ENCODE peak calls at places on chromosome 13, in five cellular contexts. G is tibial nerve, P is ovary, F is uterus, R is gastrocnemius medialis. H is an unnamed sample. For H3K4me1, the result is how much of the 10 kb centered on the place peaks cover.

GRCh38 chr13:48000559-48001126 is 430 bp downstream of the SUCLA2 start:
- DNase-seq in G (no peak), P (no peak), F (no peak), R (peak), H (no peak)

GRCh38 chr13:86892330-86892729 is 778.8 kb upstream of the SLITRK5 start:
- DNase-seq in G (no peak), P (no peak), F (no peak), R (no peak), H (no peak)

GRCh38 chr13:77386880-77387606 is 60.1 kb upstream of the MYCBP2 start:
- DNase-seq in G (peak), P (no peak), F (no peak), R (peak), H (no peak)

GRCh38 chr13:37747071-37747612 is 122.4 kb downstream of the TRPC4 start:
- DNase-seq in G (no peak), P (no peak), F (no peak), R (no peak), H (no peak)

GRCh38 chr13:68176486-68176885 is 946.4 kb upstream of the PCDH9 start:
- DNase-seq in G (no peak), P (no peak), F (no peak), R (no peak), H (no peak)

GRCh38 chr13:43285891-43286602 is 262.7 kb downstream of the DNAJC15 start:
- DNase-seq in G (no peak), P (no peak), F (no peak), R (peak), H (no peak)

GRCh38 chr13:52652980-52653303 is 306 bp downstream of the SUGT1 start:
- DNase-seq in G (no peak), P (no peak), F (no peak), R (no peak), H (no peak)

GRCh38 chr13:76762731-76763130 is 123.5 kb downstream of the KCTD12 start:
- DNase-seq in G (no peak), P (no peak), F (no peak), R (no peak), H (no peak)

GRCh38 chr13:114203536-114203935 is 24.5 kb downstream of the CFAP97D2 start:
- DNase-seq in G (no peak), P (no peak), F (no peak), R (no peak), H (no peak)

GRCh38 chr13:98576215-98576945 is 527 bp downstream of the STK24 start:
- DNase-seq in G (peak), P (peak), F (peak), R (peak), H (no peak)

GRCh38 chr13:85864963-85865530 is 65.8 kb upstream of the SLITRK6 start:
- DNase-seq in G (no peak), P (no peak), F (no peak), R (no peak), H (no peak)

GRCh38 chr13:48567521-48568331 is 34.8 kb upstream of the RCBTB2 start:
- DNase-seq in G (no peak), P (peak), F (no peak), R (peak), H (no peak)

GRCh38 chr13:80337011-80337688 is 3.8 kb downstream of the SPRY2 start:
- DNase-seq in G (no peak), P (no peak), F (no peak), R (peak), H (no peak)

GRCh38 chr13:80671773-80672172 is 330.8 kb upstream of the SPRY2 start:
- DNase-seq in G (no peak), P (no peak), F (no peak), R (no peak), H (no peak)

GRCh38 chr13:20411638-20412342 is 113.9 kb downstream of the CRYL1 start:
- DNase-seq in G (no peak), P (no peak), F (no peak), R (no peak), H (no peak)

GRCh38 chr13:46983881-46984280 is 87.0 kb upstream of the HTR2A start:
- DNase-seq in G (no peak), P (no peak), F (no peak), R (no peak), H (no peak)

GRCh38 chr13:106619688-106620555 is 52.0 kb upstream of the ARGLU1 start:
- DNase-seq in G (peak), P (peak), F (no peak), R (peak), H (no peak)

GRCh38 chr13:46489586-46490023 is 63.4 kb upstream of the LRCH1 start:
- DNase-seq in G (peak), P (no peak), F (no peak), R (peak), H (no peak)

GRCh38 chr13:106533940-106534843 is 1.3 kb downstream of the EFNB2 start:
- DNase-seq in G (peak), P (peak), F (peak), R (peak), H (no peak)

GRCh38 chr13:23159205-23159586 is 21.6 kb upstream of the SGCG start:
- DNase-seq in G (peak), P (no peak), F (no peak), R (no peak), H (no peak)

GRCh38 chr13:70253834-70254233 is 145.6 kb upstream of the KLHL1 start:
- DNase-seq in G (no peak), P (no peak), F (no peak), R (no peak), H (no peak)

GRCh38 chr13:87777395-87777794 is 106.2 kb downstream of the SLITRK5 start:
- DNase-seq in G (no peak), P (no peak), F (no peak), R (no peak), H (no peak)

GRCh38 chr13:49399801-49400472 is 43.9 kb downstream of the CAB39L start:
- DNase-seq in G (no peak), P (no peak), F (no peak), R (no peak), H (no peak)

GRCh38 chr13:67228909-67229308 is 1.2 kb downstream of the PCDH9 start:
- DNase-seq in G (no peak), P (no peak), F (no peak), R (no peak), H (no peak)

GRCh38 chr13:40148742-40149141 is 493.3 kb downstream of the COG6 start:
- DNase-seq in G (no peak), P (no peak), F (no peak), R (no peak), H (no peak)

GRCh38 chr13:110448230-110448629 is 113.3 kb downstream of the RAB20 start:
- DNase-seq in G (no peak), P (no peak), F (peak), R (no peak), H (no peak)

GRCh38 chr13:24038846-24039330 is 121.6 kb upstream of the SPATA13 start:
- DNase-seq in G (no peak), P (no peak), F (no peak), R (no peak), H (no peak)

GRCh38 chr13:49502954-49503353 is 7.2 kb downstream of the PHF11 start:
- DNase-seq in G (peak), P (no peak), F (peak), R (peak), H (no peak)

GRCh38 chr13:73365681-73366080 is 306.9 kb downstream of the KLF5 start:
- DNase-seq in G (no peak), P (no peak), F (no peak), R (no peak), H (no peak)

GRCh38 chr13:27043013-27043412 is 128.6 kb downstream of the USP12 start:
- DNase-seq in G (peak), P (no peak), F (peak), R (no peak), H (no peak)

GRCh38 chr13:102195566-102196462 is 206.0 kb downstream of the FGF14 start:
- DNase-seq in G (no peak), P (no peak), F (no peak), R (no peak), H (no peak)

GRCh38 chr13:97953376-97953970 is at the start of gene IPO5:
- DNase-seq in G (no peak), P (no peak), F (no peak), R (no peak), H (no peak)

GRCh38 chr13:70107498-70108271 is at the start of gene ATXN8OS:
- DNase-seq in G (no peak), P (no peak), F (no peak), R (no peak), H (no peak)

GRCh38 chr13:79671420-79671819 is 190.5 kb downstream of the NDFIP2 start:
- DNase-seq in G (no peak), P (no peak), F (no peak), R (no peak), H (no peak)

GRCh38 chr13:26531751-26532150 is 25.7 kb upstream of the WASF3 start:
- DNase-seq in G (no peak), P (no peak), F (no peak), R (no peak), H (no peak)

GRCh38 chr13:93286047-93286446 is 59.4 kb downstream of the GPC6 start:
- DNase-seq in G (no peak), P (no peak), F (no peak), R (no peak), H (no peak)

GRCh38 chr13:43666403-43666802 is 120.4 kb downstream of the ENOX1 start:
- DNase-seq in G (no peak), P (no peak), F (no peak), R (no peak), H (no peak)

GRCh38 chr13:49584771-49585182 is 581 bp downstream of the RCBTB1 start:
- DNase-seq in G (no peak), P (no peak), F (no peak), R (no peak), H (no peak)

GRCh38 chr13:32201809-32202208 is 113.4 kb downstream of the ZAR1L start:
- DNase-seq in G (no peak), P (no peak), F (no peak), R (no peak), H (no peak)

GRCh38 chr13:112730157-112730671 is 40.4 kb downstream of the ATP11A start:
- DNase-seq in G (no peak), P (no peak), F (no peak), R (peak), H (no peak)
- H3K4me1 ChIP-seq in G (under half), P (under half), F (under half), R (under half), H (under half)

DNA sequence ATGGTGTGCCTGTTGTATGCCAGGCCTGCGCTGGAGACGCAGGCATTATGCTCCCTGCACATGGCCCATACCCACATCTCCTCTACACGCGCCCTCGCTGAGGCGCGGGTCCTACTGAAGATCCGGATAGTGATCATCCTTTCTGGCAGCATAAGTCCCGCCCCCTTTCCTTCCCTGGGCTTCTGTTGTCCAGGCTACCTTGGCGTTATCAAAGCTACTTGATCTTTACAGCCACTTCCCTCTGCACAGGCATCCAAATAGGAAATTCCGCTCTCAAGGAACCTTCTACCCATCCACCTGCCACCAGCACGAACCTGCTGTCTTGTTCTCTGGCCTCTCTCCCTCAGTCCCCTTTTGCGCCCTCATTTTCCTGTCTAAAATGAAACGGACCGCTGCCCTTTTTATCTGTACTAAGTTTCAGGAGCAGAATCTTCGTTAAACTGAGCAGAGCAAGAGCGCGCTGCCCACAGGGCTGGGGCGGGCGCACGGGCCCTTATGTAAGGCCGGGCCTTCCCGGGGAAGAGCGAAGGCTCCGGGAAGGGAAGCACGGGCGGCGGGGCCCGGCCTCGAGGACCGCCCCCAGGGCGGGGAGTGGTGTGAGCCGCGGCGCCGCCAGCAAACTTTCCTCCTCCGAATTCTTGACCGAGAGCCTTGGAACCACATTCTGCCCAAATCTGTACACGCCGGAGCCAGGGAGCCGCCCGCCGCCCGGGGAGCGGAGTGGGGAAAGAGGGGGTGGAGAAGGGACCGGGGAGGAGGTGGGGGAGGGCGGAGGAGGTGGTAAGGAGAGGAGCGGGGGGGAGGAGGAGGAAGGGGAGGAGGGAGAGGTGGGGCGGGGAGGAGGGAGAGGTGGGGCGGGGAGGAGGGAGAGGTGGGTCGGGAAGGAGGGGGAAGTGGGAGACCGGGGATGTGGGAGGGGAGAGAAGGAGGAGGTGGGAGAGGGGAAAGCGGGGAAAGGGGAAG is 919 bp upstream of the UBE2L5 start:
- DNase-seq in G (peak), P (peak), F (peak), R (peak), H (peak)
- TF ChIP-seq POLR2A in G (peak), P (peak), F (peak), R (peak), H (no peak)

GRCh38 chr13:99600318-99600717 is 99.0 kb downstream of the TM9SF2 start:
- DNase-seq in G (no peak), P (no peak), F (no peak), R (no peak), H (no peak)
- TF ChIP-seq CTCF in G (no peak), P (no peak), F (no peak), R (peak), H (no peak)

GRCh38 chr13:50898338-50898737 is 11.3 kb upstream of the RNASEH2B start:
- DNase-seq in G (no peak), P (no peak), F (no peak), R (no peak), H (no peak)
- H3K4me1 ChIP-seq in G (under half), P (under half), F (under half), R (under half), H (under half)

GRCh38 chr13:41459754-41460111 is 2.4 kb downstream of the RGCC start:
- DNase-seq in G (no peak), P (no peak), F (no peak), R (no peak), H (no peak)

GRCh38 chr13:41457589-41458186 is 338 bp downstream of the RGCC start:
- DNase-seq in G (no peak), P (no peak), F (no peak), R (no peak), H (no peak)

GRCh38 chr13:41458939-41459753 is 1.8 kb downstream of the RGCC start:
- DNase-seq in G (no peak), P (no peak), F (no peak), R (peak), H (peak)

GRCh38 chr13:41456768-41457588 is at the start of gene RGCC:
- DNase-seq in G (peak), P (no peak), F (peak), R (peak), H (peak)

GRCh38 chr13:41458187-41458938 is 1.0 kb downstream of the RGCC start:
- DNase-seq in G (no peak), P (no peak), F (peak), R (no peak), H (peak)
- TF ChIP-seq POLR2A in G (peak), P (no peak), F (no peak), R (no peak), H (no peak)

DNA sequence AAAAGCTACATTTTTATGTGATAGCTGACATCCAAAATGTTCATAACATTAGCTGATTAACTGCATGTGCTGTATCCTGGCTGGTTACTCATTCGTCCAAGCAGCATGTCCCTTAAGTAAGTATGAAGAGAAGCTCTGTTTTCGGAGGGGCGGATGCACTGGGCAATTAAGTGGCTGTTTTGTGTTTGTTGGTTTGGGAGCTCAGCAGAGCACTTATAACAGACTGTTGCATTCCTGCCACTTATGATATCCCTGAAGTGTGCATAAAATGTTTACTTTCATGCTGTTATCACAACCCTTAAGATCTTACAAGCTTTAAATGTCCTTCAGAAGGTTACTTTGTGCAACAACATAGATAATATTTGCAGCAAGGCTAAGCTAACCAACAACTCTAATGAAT is 264.1 kb downstream of the NALCN start:
- DNase-seq in G (no peak), P (no peak), F (no peak), R (no peak), H (no peak)
- TF ChIP-seq CTCF in G (no peak), P (no peak), F (no peak), R (no peak), H (no peak)

DNA sequence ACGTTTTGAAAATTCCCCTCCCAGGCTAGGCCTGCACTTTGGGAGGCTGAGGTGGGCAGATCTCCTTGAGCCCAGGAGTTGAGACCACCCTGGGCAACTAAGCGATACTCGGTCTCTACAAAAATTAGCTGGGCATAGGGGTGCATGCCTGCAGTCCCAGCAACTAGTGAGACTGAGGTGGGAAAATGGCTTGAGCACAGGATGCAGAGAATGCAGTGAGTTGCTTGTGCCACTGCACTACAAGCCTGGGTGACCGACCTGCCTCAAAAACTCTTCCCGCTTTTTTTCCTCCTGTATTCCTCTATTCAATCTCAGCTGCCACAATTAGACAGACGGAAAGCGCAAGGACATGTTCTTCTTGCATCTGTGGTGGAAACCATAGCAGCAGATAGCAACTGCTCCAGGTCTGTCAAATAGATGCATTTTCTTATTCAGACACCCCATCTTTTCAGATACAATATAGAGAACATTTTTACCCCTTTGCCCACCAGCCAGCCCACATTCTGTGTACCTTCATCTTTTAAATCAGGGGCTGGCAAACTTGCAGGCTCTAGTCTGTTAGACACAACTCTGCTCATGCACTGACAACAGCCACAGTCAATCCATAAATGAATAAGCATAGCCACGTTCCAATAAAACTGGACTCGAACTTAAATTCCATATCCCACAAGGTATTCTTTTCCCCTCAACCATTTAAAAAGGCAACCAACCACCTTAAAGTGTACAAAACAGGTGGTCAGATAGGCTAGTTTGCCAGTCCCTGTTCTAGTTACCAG is 4.8 kb downstream of the TPT1 start:
- DNase-seq in G (no peak), P (no peak), F (no peak), R (no peak), H (no peak)
- H3K4me1 ChIP-seq in G (half or more), P (under half), F (under half), R (half or more), H (under half)

DNA sequence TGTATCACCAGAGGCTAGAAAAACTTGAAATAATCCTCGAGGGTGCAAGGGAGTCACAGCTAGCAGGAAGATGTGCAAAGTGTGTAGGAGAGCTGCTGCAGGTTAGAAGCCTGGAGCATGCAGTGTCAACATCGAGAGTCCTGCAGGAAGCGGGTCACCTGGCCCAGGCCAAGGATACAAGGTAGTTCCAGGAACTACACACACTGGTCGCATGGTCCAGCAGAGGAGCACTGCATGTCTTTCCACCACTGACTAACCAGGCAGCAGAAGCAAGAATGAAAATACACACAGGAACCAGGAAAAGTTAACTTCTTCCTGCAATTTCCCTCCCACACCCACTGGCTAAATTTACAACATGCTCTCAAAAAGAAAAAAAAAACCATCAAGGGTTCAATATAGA is 36.0 kb upstream of the MIR17HG start:
- DNase-seq in G (no peak), P (no peak), F (no peak), R (no peak), H (no peak)
- TF ChIP-seq POLR2A in G (no peak), P (no peak), F (no peak), R (no peak), H (no peak)

GRCh38 chr13:74883834-74884233 is 598.1 kb downstream of the TBC1D4 start:
- DNase-seq in G (no peak), P (no peak), F (no peak), R (no peak), H (no peak)
- TF ChIP-seq CTCF in G (no peak), P (no peak), F (no peak), R (no peak), H (no peak)